ENCODE peak calls at places on chromosomes 3 and 15, in five cellular contexts. R is LoVo; N is iris pigment epithelial cell; D is stimulated activated CD4-positive, alpha-beta T cell treated with anti-CD3 and anti-CD28 coated beads, Interleukin-2, amount 100 ng/mL, for 48 hours; U is upper lobe of right lung. J is an unnamed sample.

GRCh38 chr3:115758076-115758763 is 134.9 kb downstream of the GAP43 start:
- DNase-seq in R (no peak), D (no peak), U (no peak), N (no peak), J (no peak)

GRCh38 chr3:170372190-170372879 is 14.8 kb downstream of the SKIL start:
- DNase-seq in R (no peak), D (no peak), U (no peak), N (no peak), J (no peak)

GRCh38 chr15:23416349-23417276 is 30.4 kb downstream of the GOLGA6L2 start:
- DNase-seq in N (no peak), D (no peak), R (no peak), U (no peak), J (no peak)

GRCh38 chr15:66221126-66221525 is 32.4 kb downstream of the MEGF11 start:
- DNase-seq in U (peak; percentile 29), N (no peak), R (no peak), D (no peak), J (no peak)

GRCh38 chr15:60000113-60000823 is 3.8 kb upstream of the FOXB1 start:
- DNase-seq in R (no peak), N (no peak), D (no peak), U (no peak), J (peak; percentile 54)

GRCh38 chr3:11290743-11291680 is 18.8 kb downstream of the ATG7 start:
- DNase-seq in D (no peak), N (peak; percentile 91), U (no peak), R (no peak), J (no peak)

GRCh38 chr3:48220746-48221145 is 2.5 kb upstream of the CAMP start:
- DNase-seq in R (no peak), D (no peak), U (no peak), N (no peak), J (no peak)

GRCh38 chr3:130515755-130516154 is 1.2 kb upstream of the COL6A6 start:
- DNase-seq in R (no peak), D (no peak), N (no peak), U (no peak), J (no peak)

GRCh38 chr3:64900220-64900619 is 212.4 kb upstream of the ADAMTS9 start:
- DNase-seq in N (no peak), U (no peak), D (no peak), R (no peak), J (no peak)

GRCh38 chr3:127473244-127474024 is 117.1 kb downstream of the TPRA1 start:
- DNase-seq in D (no peak), N (no peak), R (no peak), U (no peak), J (peak; percentile 87)

GRCh38 chr3:192917258-192917507 is 473 bp downstream of the MB21D2 start:
- DNase-seq in U (no peak), R (no peak), N (no peak), D (no peak), J (no peak)

GRCh38 chr3:52361454-52361853 is 45.3 kb downstream of the DNAH1 start:
- DNase-seq in R (no peak), N (no peak), U (no peak), D (no peak), J (no peak)

GRCh38 chr3:132784502-132785025 is 62.4 kb upstream of the NPHP3 start:
- DNase-seq in U (no peak), R (no peak), N (no peak), D (no peak), J (no peak)

GRCh38 chr3:115562636-115563267 is 60.6 kb upstream of the GAP43 start:
- DNase-seq in U (no peak), R (no peak), D (no peak), N (no peak), J (no peak)

GRCh38 chr15:92645051-92645631 is 10.4 kb downstream of the FAM174B start:
- DNase-seq in N (no peak), D (no peak), R (no peak), U (no peak), J (peak; percentile 52)

GRCh38 chr3:45381168-45381852 is 7.1 kb upstream of the LARS2 start:
- DNase-seq in D (no peak), N (no peak), U (no peak), R (no peak), J (no peak)

GRCh38 chr3:107284570-107284969 is 92.7 kb upstream of the CCDC54 start:
- DNase-seq in R (no peak), D (no peak), U (no peak), N (peak; percentile 79), J (no peak)

GRCh38 chr15:77985031-77985930 is 92.2 kb downstream of the TBC1D2B start:
- DNase-seq in R (no peak), N (no peak), U (peak; percentile 60), D (no peak), J (peak; percentile 47)

GRCh38 chr3:142174559-142174958 is 25.2 kb upstream of the TFDP2 start:
- DNase-seq in N (no peak), U (no peak), R (no peak), D (no peak), J (no peak)

J was measured in islet precursor cell.